ENCODE peak calls at places on chromosome 7, in five cellular contexts. One of them, this sample, is unnamed.

GRCh38 chr7:154640266-154640865 is 362.6 kb downstream of the PAXIP1 start:
- DNase-seq in left ventricle myocardium inferior: no peak
- DNase-seq in lung: no peak
- DNase-seq in GM23338: no peak
- DNase-seq in choroid plexus epithelial cell: no peak
- DNase-seq in this sample: no peak

GRCh38 chr7:30655096-30655970 is 26.9 kb downstream of the CRHR2 start:
- DNase-seq in lung: no peak
- DNase-seq in choroid plexus epithelial cell: no peak
- DNase-seq in left ventricle myocardium inferior: no peak
- DNase-seq in GM23338: no peak
- DNase-seq in this sample: no peak

GRCh38 chr7:545470-545869 is 25.8 kb upstream of the PDGFA start:
- DNase-seq in left ventricle myocardium inferior: no peak
- DNase-seq in lung: no peak
- DNase-seq in GM23338: no peak
- DNase-seq in choroid plexus epithelial cell: no peak
- DNase-seq in this sample: no peak

GRCh38 chr7:92856436-92856835 is 20.1 kb upstream of the CDK6 start:
- DNase-seq in lung: no peak
- DNase-seq in choroid plexus epithelial cell: no peak
- DNase-seq in left ventricle myocardium inferior: no peak
- DNase-seq in GM23338: no peak
- DNase-seq in this sample: no peak

GRCh38 chr7:159104188-159105030 is 40.3 kb downstream of the VIPR2 start:
- DNase-seq in left ventricle myocardium inferior: peak
- DNase-seq in lung: no peak
- DNase-seq in GM23338: no peak
- DNase-seq in choroid plexus epithelial cell: no peak
- DNase-seq in this sample: no peak

GRCh38 chr7:84879936-84880325 is 306.9 kb downstream of the SEMA3D start:
- DNase-seq in GM23338: no peak
- DNase-seq in choroid plexus epithelial cell: no peak
- DNase-seq in left ventricle myocardium inferior: no peak
- DNase-seq in lung: no peak
- DNase-seq in this sample: no peak

GRCh38 chr7:157011333-157012112 is 1.1 kb upstream of the MNX1 start:
- DNase-seq in GM23338: peak
- DNase-seq in left ventricle myocardium inferior: no peak
- DNase-seq in choroid plexus epithelial cell: no peak
- DNase-seq in lung: no peak
- DNase-seq in this sample: no peak

GRCh38 chr7:2964208-2964607 is 79.5 kb downstream of the CARD11 start:
- DNase-seq in choroid plexus epithelial cell: no peak
- DNase-seq in left ventricle myocardium inferior: no peak
- DNase-seq in lung: no peak
- DNase-seq in GM23338: no peak
- DNase-seq in this sample: no peak

GRCh38 chr7:116327751-116328150 is 117.4 kb downstream of the TES start:
- DNase-seq in GM23338: no peak
- DNase-seq in left ventricle myocardium inferior: no peak
- DNase-seq in choroid plexus epithelial cell: peak
- DNase-seq in lung: no peak
- DNase-seq in this sample: peak

GRCh38 chr7:156021476-156021875 is 209.2 kb upstream of the SHH start:
- DNase-seq in left ventricle myocardium inferior: no peak
- DNase-seq in lung: no peak
- DNase-seq in choroid plexus epithelial cell: no peak
- DNase-seq in GM23338: no peak
- DNase-seq in this sample: no peak

GRCh38 chr7:159070422-159071148 is 74.1 kb downstream of the VIPR2 start:
- DNase-seq in lung: no peak
- DNase-seq in left ventricle myocardium inferior: no peak
- DNase-seq in choroid plexus epithelial cell: peak
- DNase-seq in GM23338: no peak
- DNase-seq in this sample: no peak

GRCh38 chr7:66255533-66256100 is 50.5 kb downstream of the TPST1 start:
- DNase-seq in GM23338: no peak
- DNase-seq in left ventricle myocardium inferior: no peak
- DNase-seq in lung: no peak
- DNase-seq in choroid plexus epithelial cell: peak
- DNase-seq in this sample: no peak

GRCh38 chr7:40315277-40315676 is 180.5 kb downstream of the SUGCT start:
- DNase-seq in GM23338: no peak
- DNase-seq in lung: no peak
- DNase-seq in left ventricle myocardium inferior: no peak
- DNase-seq in choroid plexus epithelial cell: no peak
- DNase-seq in this sample: no peak

GRCh38 chr7:34107306-34107705 is 202.0 kb downstream of the BMPER start:
- DNase-seq in left ventricle myocardium inferior: no peak
- DNase-seq in lung: no peak
- DNase-seq in GM23338: no peak
- DNase-seq in choroid plexus epithelial cell: peak
- DNase-seq in this sample: no peak

GRCh38 chr7:11540271-11540761 is 291.7 kb downstream of the THSD7A start:
- DNase-seq in choroid plexus epithelial cell: peak
- DNase-seq in GM23338: no peak
- DNase-seq in lung: no peak
- DNase-seq in left ventricle myocardium inferior: no peak
- DNase-seq in this sample: peak

GRCh38 chr7:21543528-21544302 is 876 bp downstream of the DNAH11 start:
- DNase-seq in left ventricle myocardium inferior: no peak
- DNase-seq in GM23338: peak
- DNase-seq in choroid plexus epithelial cell: peak
- DNase-seq in lung: no peak
- DNase-seq in this sample: no peak

GRCh38 chr7:87345962-87346371 is 503 bp downstream of the CROT start:
- DNase-seq in choroid plexus epithelial cell: no peak
- DNase-seq in GM23338: no peak
- DNase-seq in left ventricle myocardium inferior: no peak
- DNase-seq in lung: no peak
- DNase-seq in this sample: no peak

GRCh38 chr7:37359662-37360444 is 88.8 kb downstream of the ELMO1 start:
- DNase-seq in left ventricle myocardium inferior: no peak
- DNase-seq in choroid plexus epithelial cell: no peak
- DNase-seq in GM23338: no peak
- DNase-seq in lung: no peak
- DNase-seq in this sample: no peak

GRCh38 chr7:139566075-139566474 is 42.6 kb downstream of the CLEC2L start:
- DNase-seq in left ventricle myocardium inferior: no peak
- DNase-seq in GM23338: no peak
- DNase-seq in choroid plexus epithelial cell: no peak
- DNase-seq in lung: no peak
- DNase-seq in this sample: no peak

GRCh38 chr7:78326189-78326588 is 527.6 kb downstream of the PHTF2 start:
- DNase-seq in left ventricle myocardium inferior: no peak
- DNase-seq in choroid plexus epithelial cell: peak
- DNase-seq in lung: no peak
- DNase-seq in GM23338: no peak
- DNase-seq in this sample: peak

GRCh38 chr7:154342971-154343633 is 290.9 kb downstream of the DPP6 start:
- DNase-seq in choroid plexus epithelial cell: no peak
- DNase-seq in left ventricle myocardium inferior: no peak
- DNase-seq in lung: no peak
- DNase-seq in GM23338: no peak
- DNase-seq in this sample: no peak

GRCh38 chr7:91894781-91895480 is 14.4 kb upstream of the MTERF1 start:
- DNase-seq in lung: no peak
- DNase-seq in left ventricle myocardium inferior: no peak
- DNase-seq in GM23338: no peak
- DNase-seq in choroid plexus epithelial cell: peak
- DNase-seq in this sample: no peak

GRCh38 chr7:1897861-1898627 is 228.0 kb downstream of the ELFN1 start:
- DNase-seq in lung: no peak
- DNase-seq in choroid plexus epithelial cell: no peak
- DNase-seq in left ventricle myocardium inferior: no peak
- DNase-seq in GM23338: no peak
- DNase-seq in this sample: no peak

DNA sequence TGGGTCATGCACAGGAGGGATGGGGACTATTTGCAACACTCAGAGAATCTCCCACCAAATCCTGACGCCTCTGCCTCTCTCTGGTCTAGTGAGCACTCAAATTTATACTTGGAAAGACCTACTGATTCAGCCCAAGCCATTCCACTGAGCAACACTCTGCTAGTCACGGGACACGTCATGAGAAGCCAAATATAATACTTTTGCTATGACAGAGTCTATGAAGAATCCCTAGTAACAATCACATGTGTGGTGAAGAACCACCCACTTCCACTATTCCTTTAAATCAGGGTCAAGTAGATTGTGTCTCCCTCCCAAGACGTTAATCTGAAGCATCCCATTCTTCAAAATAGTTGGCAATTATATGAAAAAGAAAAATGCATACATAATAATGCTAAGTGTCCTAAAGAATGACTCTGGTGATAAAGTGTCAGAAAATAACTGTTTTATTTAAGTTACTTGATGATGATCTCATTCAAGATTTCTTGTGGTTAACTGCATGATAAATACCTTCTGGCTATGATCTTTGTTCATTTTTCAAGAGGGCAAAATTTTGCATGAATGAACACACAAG is 28.5 kb downstream of the CHCHD3 start:
- DNase-seq in choroid plexus epithelial cell: peak
- DNase-seq in lung: no peak
- DNase-seq in GM23338: no peak
- DNase-seq in left ventricle myocardium inferior: no peak
- DNase-seq in this sample: peak
- H3K4me3 ChIP-seq in choroid plexus epithelial cell: no peak
- H3K4me3 ChIP-seq in lung: no peak
- H3K4me3 ChIP-seq in GM23338: no peak
- H3K4me3 ChIP-seq in left ventricle myocardium inferior: peak
- H3K4me3 ChIP-seq in this sample: no peak

GRCh38 chr7:132044247-132044646 is 487.8 kb upstream of the PODXL start:
- DNase-seq in left ventricle myocardium inferior: no peak
- DNase-seq in choroid plexus epithelial cell: no peak
- DNase-seq in GM23338: no peak
- DNase-seq in lung: no peak
- DNase-seq in this sample: no peak
- TF ChIP-seq CTCF in left ventricle myocardium inferior: no peak
- TF ChIP-seq CTCF in choroid plexus epithelial cell: no peak
- TF ChIP-seq CTCF in GM23338: no peak
- TF ChIP-seq CTCF in lung: no peak
- TF ChIP-seq CTCF in this sample: no peak

DNA sequence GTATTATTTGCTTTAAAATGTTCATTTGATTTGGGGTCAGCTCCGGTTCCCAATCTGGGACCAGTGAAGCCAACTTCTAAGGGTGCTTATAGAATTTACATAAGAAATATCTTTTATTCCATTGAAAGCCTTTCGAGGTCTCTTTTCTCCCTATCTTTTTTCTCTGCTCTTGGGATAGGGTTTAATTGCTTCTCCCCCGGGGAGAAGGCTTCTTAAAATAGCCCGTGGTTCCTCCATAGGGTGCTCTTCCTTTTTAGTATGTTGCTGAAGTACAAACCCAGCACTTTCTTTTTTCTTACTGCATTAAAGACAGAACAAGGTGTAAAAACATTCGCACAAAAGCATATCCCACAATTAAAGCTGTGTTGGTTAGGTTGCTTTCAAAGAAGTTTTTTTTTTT is 107.5 kb downstream of the POU6F2 start:
- DNase-seq in GM23338: no peak
- DNase-seq in lung: no peak
- DNase-seq in choroid plexus epithelial cell: no peak
- DNase-seq in left ventricle myocardium inferior: no peak
- DNase-seq in this sample: no peak
- H3K4me3 ChIP-seq in GM23338: peak
- H3K4me3 ChIP-seq in lung: no peak
- H3K4me3 ChIP-seq in choroid plexus epithelial cell: no peak
- H3K4me3 ChIP-seq in left ventricle myocardium inferior: peak
- H3K4me3 ChIP-seq in this sample: no peak

GRCh38 chr7:133135451-133135850 is 53.6 kb upstream of the CHCHD3 start:
- DNase-seq in choroid plexus epithelial cell: peak
- DNase-seq in lung: no peak
- DNase-seq in left ventricle myocardium inferior: no peak
- DNase-seq in GM23338: no peak
- DNase-seq in this sample: no peak

GRCh38 chr7:133140994-133141595 is 59.2 kb upstream of the CHCHD3 start:
- DNase-seq in left ventricle myocardium inferior: no peak
- DNase-seq in choroid plexus epithelial cell: no peak
- DNase-seq in GM23338: no peak
- DNase-seq in lung: no peak
- DNase-seq in this sample: no peak

GRCh38 chr7:133134810-133135209 is 52.9 kb upstream of the CHCHD3 start:
- DNase-seq in GM23338: no peak
- DNase-seq in left ventricle myocardium inferior: no peak
- DNase-seq in lung: no peak
- DNase-seq in choroid plexus epithelial cell: no peak
- DNase-seq in this sample: no peak

GRCh38 chr7:133139350-133139749 is 57.5 kb upstream of the CHCHD3 start:
- DNase-seq in lung: no peak
- DNase-seq in left ventricle myocardium inferior: no peak
- DNase-seq in choroid plexus epithelial cell: peak
- DNase-seq in GM23338: peak
- DNase-seq in this sample: peak
- TF ChIP-seq CTCF in lung: no peak
- TF ChIP-seq CTCF in left ventricle myocardium inferior: peak
- TF ChIP-seq CTCF in choroid plexus epithelial cell: peak
- TF ChIP-seq CTCF in GM23338: peak
- TF ChIP-seq CTCF in this sample: peak

DNA sequence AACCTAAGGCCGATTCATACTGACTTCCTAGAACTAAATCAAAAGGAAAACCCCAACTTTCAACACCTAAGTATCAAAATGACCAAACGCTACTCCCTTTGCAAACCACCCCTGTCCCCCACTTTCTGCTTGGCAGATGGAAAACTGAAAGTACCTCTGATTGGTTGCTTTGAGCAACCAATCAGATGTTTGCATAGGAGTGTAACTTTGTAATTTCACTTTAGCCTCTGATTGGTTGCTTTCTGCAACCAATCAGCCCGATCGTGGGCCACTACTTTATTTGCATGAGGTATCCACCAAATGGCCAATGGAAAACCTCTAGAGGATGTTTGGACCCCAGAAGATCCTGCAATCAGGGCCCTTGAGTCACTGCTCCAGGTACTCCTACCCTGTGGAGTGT is 12.3 kb upstream of the SNX10 start:
- DNase-seq in left ventricle myocardium inferior: no peak
- DNase-seq in choroid plexus epithelial cell: no peak
- DNase-seq in lung: no peak
- DNase-seq in GM23338: no peak
- DNase-seq in this sample: no peak
- H3K4me3 ChIP-seq in left ventricle myocardium inferior: no peak
- H3K4me3 ChIP-seq in choroid plexus epithelial cell: no peak
- H3K4me3 ChIP-seq in lung: no peak
- H3K4me3 ChIP-seq in GM23338: no peak
- H3K4me3 ChIP-seq in this sample: no peak

This sample was measured in HFF-Myc.